ENCODE peak calls at places on chromosomes 7 and 10, in four cellular contexts. V is PC-3, I is neural progenitor cell, G is SK-N-SH. F is an unnamed sample.
A peak's percentile ranks its signal among the peaks of the same experiment; 100 is the strongest.

GRCh38 chr10:3085785-3086567 is 18.6 kb downstream of the PFKP start:
- DNase-seq in V (no peak), I (no peak), G (peak; percentile 10), F (no peak)

GRCh38 chr7:105963038-105963667 is at the start of gene CDHR3:
- DNase-seq in V (no peak), I (no peak), G (no peak), F (no peak)

GRCh38 chr7:137628211-137628610 is 218.6 kb downstream of the DGKI start:
- DNase-seq in V (no peak), I (no peak), G (peak; percentile 73), F (no peak)

GRCh38 chr7:116653204-116653603 is 18.8 kb upstream of the MET start:
- DNase-seq in V (peak; percentile 75), I (no peak), G (no peak), F (peak; percentile 74)

GRCh38 chr10:43610636-43611035 is 4.4 kb downstream of the ZNF485 start:
- DNase-seq in V (no peak), I (no peak), G (no peak), F (peak; percentile 33)

GRCh38 chr10:119079572-119080520 is 771 bp downstream of the EIF3A start:
- DNase-seq in V (peak; percentile 44), I (peak; percentile 78), G (peak; percentile 90), F (peak; percentile 95)

GRCh38 chr10:133302230-133302629 is 6.4 kb downstream of the TUBGCP2 start:
- DNase-seq in V (no peak), I (no peak), G (no peak), F (no peak)

GRCh38 chr7:138898255-138898654 is 82.9 kb downstream of the KIAA1549 start:
- DNase-seq in V (peak; percentile 84), I (no peak), G (no peak), F (peak; percentile 8)

GRCh38 chr10:90589825-90590224 is 268.0 kb downstream of the HTR7 start:
- DNase-seq in V (no peak), I (no peak), G (no peak), F (no peak)

GRCh38 chr10:49619613-49620012 is 5.8 kb downstream of the CHAT start:
- DNase-seq in V (no peak), I (peak; percentile 27), G (no peak), F (no peak)

GRCh38 chr7:17062433-17063383 is 180.9 kb upstream of the AGR3 start:
- DNase-seq in V (peak; percentile 48), I (no peak), G (no peak), F (peak; percentile 47)

GRCh38 chr7:52525772-52526341 is 509.6 kb upstream of the POM121L12 start:
- DNase-seq in V (no peak), I (no peak), G (no peak), F (no peak)

GRCh38 chr7:35908305-35909223 is 107.7 kb downstream of the SEPTIN7 start:
- DNase-seq in V (no peak), I (peak; percentile 5), G (no peak), F (no peak)

GRCh38 chr10:43390791-43391190 is 18.2 kb downstream of the HNRNPF start:
- DNase-seq in V (peak; percentile 61), I (peak; percentile 64), G (peak; percentile 49), F (peak; percentile 78)

GRCh38 chr7:135414850-135415439 is 95.0 kb downstream of the CNOT4 start:
- DNase-seq in V (peak; percentile 70), I (peak; percentile 75), G (peak; percentile 19), F (peak; percentile 55)

GRCh38 chr7:35185908-35186731 is 67.8 kb downstream of the TBX20 start:
- DNase-seq in V (no peak), I (peak; percentile 74), G (peak; percentile 73), F (peak; percentile 19)

GRCh38 chr10:119859422-119860258 is 13.0 kb downstream of the MCMBP start:
- DNase-seq in V (peak; percentile 65), I (peak; percentile 69), G (peak; percentile 15), F (peak; percentile 69)

GRCh38 chr7:33534830-33535229 is 370.5 kb upstream of the BMPER start:
- DNase-seq in V (no peak), I (no peak), G (no peak), F (peak; percentile 1)

GRCh38 chr10:124921261-124921660 is 20.7 kb upstream of the ZRANB1 start:
- DNase-seq in V (peak; percentile 79), I (no peak), G (no peak), F (no peak)

GRCh38 chr7:20107582-20107981 is 109.6 kb downstream of the MACC1 start:
- DNase-seq in V (peak; percentile 34), I (no peak), G (no peak), F (peak; percentile 76)

GRCh38 chr7:44733708-44734481 is 14.8 kb upstream of the ZMIZ2 start:
- DNase-seq in V (peak; percentile 82), I (no peak), G (no peak), F (peak; percentile 87)

GRCh38 chr10:118108194-118109026 is 61.7 kb upstream of the RAB11FIP2 start:
- DNase-seq in V (no peak), I (peak; percentile 45), G (peak; percentile 44), F (peak; percentile 54)

GRCh38 chr7:140641532-140642191 is 1.0 kb upstream of the DENND2A start:
- DNase-seq in V (no peak), I (peak; percentile 42), G (no peak), F (no peak)

GRCh38 chr10:114751856-114752255 is 69.7 kb upstream of the FHIP2A start:
- DNase-seq in V (peak; percentile 69), I (no peak), G (no peak), F (peak; percentile 67)

GRCh38 chr10:119748871-119749270 is 23.0 kb downstream of the INPP5F start:
- DNase-seq in V (no peak), I (no peak), G (no peak), F (no peak)

GRCh38 chr7:17677408-17677807 is 262.9 kb downstream of the SNX13 start:
- DNase-seq in V (no peak), I (no peak), G (no peak), F (peak; percentile 79)

GRCh38 chr10:132370426-132371340 is 26.3 kb upstream of the PWWP2B start:
- DNase-seq in V (no peak), I (no peak), G (no peak), F (no peak)

GRCh38 chr7:87767827-87768226 is 108.3 kb downstream of the SLC25A40 start:
- DNase-seq in V (peak; percentile 14), I (no peak), G (no peak), F (no peak)

GRCh38 chr7:34327681-34328080 is 330.3 kb upstream of the NPSR1 start:
- DNase-seq in V (no peak), I (no peak), G (no peak), F (peak; percentile 38)

GRCh38 chr7:139845443-139845805 is 16.4 kb downstream of the TBXAS1 start:
- DNase-seq in V (no peak), I (no peak), G (no peak), F (no peak)

GRCh38 chr10:88131561-88132139 is 268.2 kb downstream of the PTEN start:
- DNase-seq in V (no peak), I (no peak), G (no peak), F (no peak)

GRCh38 chr7:25456467-25457171 is 228.3 kb upstream of the NPVF start:
- DNase-seq in V (no peak), I (peak; percentile 6), G (peak; percentile 33), F (no peak)

GRCh38 chr10:15571570-15571969 is 148.2 kb downstream of the ITGA8 start:
- DNase-seq in V (no peak), I (no peak), G (no peak), F (peak; percentile 21)

GRCh38 chr7:114865564-114865963 is 56.3 kb upstream of the MDFIC start:
- DNase-seq in V (peak; percentile 60), I (peak; percentile 64), G (no peak), F (peak; percentile 71)

GRCh38 chr7:150992833-150993302 is 2.1 kb downstream of the NOS3 start:
- DNase-seq in V (no peak), I (peak; percentile 93), G (peak; percentile 89), F (peak; percentile 49)
- TF ChIP-seq EZH2phosphoT487 in V (no peak), I (no peak), G (no peak), F (no peak)

DNA sequence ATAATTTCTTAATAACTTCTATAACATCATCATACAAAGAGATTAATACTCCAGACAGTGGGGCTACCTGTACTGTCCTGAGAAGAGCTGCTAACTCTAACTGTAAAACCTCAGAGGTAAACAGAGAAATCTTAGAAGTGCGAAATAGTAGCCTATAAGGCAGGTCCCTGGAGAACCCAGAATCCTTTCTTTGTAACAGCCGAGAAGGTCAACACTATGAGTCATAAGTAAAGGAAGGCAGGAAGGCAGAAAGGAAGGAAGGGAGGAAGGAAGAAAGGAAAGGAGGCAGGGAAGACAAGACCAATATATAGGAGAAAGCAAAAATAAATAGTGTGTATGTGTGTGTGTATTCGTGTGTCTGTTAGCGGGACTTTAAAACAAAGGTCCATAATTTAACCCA is 540.6 kb downstream of the ZWINT start:
- DNase-seq in V (peak; percentile 53), I (no peak), G (no peak), F (no peak)
- H3K9ac ChIP-seq in V (no peak overlapping the region), I (no peak overlapping the region), G (no peak overlapping the region), F (no peak overlapping the region)

GRCh38 chr10:34854147-34854601 is 39.1 kb upstream of the PARD3 start:
- DNase-seq in V (peak; percentile 98), I (no peak), G (no peak), F (peak; percentile 70)
- TF ChIP-seq EZH2phosphoT487 in V (no peak), I (no peak), G (no peak), F (no peak)

GRCh38 chr10:96797485-96797884 is 34.6 kb upstream of the LCOR start:
- DNase-seq in V (no peak), I (no peak), G (no peak), F (no peak)

GRCh38 chr10:96791902-96792301 is 40.2 kb upstream of the LCOR start:
- DNase-seq in V (no peak), I (no peak), G (no peak), F (no peak)

GRCh38 chr10:96789571-96790108 is 42.5 kb upstream of the LCOR start:
- DNase-seq in V (no peak), I (no peak), G (no peak), F (no peak)

DNA sequence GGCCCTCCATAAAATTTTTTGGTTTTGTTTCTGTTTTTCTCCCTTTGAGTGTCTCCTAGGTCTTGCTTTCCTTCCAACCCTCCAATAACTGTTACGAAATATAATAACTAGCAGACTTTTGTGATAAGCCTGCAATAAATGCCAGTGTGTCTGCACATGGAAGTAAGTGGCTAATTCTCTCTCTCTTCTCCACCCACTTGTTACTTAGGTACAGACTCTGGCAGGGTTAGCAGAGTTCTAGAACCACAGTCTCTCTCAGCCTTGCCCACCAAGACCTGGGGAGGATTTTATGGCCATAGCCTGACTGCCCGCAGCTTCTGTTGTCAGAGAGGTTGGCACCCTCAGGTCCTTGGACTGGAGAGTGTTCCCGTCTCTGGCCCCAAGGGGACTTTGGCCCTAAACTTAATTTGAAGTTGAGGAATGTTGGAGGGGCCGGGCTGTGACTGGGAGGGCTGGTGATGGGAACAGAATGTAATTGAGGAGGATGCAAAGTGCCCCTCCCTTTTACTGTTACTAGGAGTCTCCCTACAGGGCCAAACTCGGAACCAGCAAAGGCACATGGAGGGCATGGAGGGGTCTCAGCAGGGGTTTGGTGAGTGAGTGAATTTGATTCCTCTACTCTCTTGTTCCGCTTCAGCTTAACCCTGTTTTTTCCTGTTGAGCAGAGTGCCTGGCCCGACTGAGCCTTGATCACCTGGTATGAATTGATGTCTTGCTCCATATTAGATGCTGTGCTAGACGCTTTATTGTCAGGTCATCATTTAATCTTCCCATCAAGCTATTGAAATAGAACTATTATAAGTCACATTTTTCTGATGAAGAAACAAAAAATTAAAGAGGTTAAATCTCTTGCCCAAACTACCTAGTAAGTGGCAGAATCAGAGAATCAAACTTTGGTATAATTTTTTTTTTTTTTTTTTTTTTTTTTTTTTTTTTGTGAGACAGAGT is 37.0 kb upstream of the LCOR start:
- DNase-seq in V (no peak), I (peak; percentile 1), G (no peak), F (peak; percentile 19)
- H3K9ac ChIP-seq in V (no peak overlapping the region), I (no peak overlapping the region), G (no peak overlapping the region), F (no peak overlapping the region)

F was measured in GM23248.